ENCODE peak calls at places on chromosomes 2 and 18, in ten cellular contexts. Z, P, Y, V, U, A, I, C, E and Q are unnamed samples.

GRCh38 chr2:177599072-177599688 is 206.6 kb downstream of the AGPS start:
- DNase-seq in Z (no peak), P (no peak), Y (no peak), V (no peak), U (no peak), A (no peak), I (no peak), C (no peak), E (no peak), Q (no peak)

GRCh38 chr2:220601674-220602073 is 970.4 kb downstream of the EPHA4 start:
- DNase-seq in Z (no peak), P (no peak), Y (no peak), V (no peak), U (no peak), A (no peak), I (no peak), C (no peak), E (no peak), Q (no peak)

GRCh38 chr2:152464853-152465470 is 130.0 kb downstream of the FMNL2 start:
- DNase-seq in Z (no peak), P (no peak), Y (no peak), V (no peak), U (no peak), A (no peak), I (no peak), C (no peak), E (peak), Q (no peak)

GRCh38 chr18:76491801-76492668 is 3.0 kb downstream of the ZNF516 start:
- DNase-seq in Z (no peak), P (no peak), Y (peak), V (peak), U (no peak), A (no peak), I (peak), C (no peak), E (peak), Q (no peak)

GRCh38 chr2:169285528-169285927 is 76.8 kb downstream of the LRP2 start:
- DNase-seq in Z (peak), P (no peak), Y (no peak), V (no peak), U (no peak), A (no peak), I (no peak), C (no peak), E (no peak), Q (no peak)

GRCh38 chr2:10438688-10439087 is 9.4 kb downstream of the ODC1 start:
- DNase-seq in Z (no peak), P (no peak), Y (no peak), V (no peak), U (no peak), A (no peak), I (no peak), C (no peak), E (no peak), Q (no peak)

GRCh38 chr2:84697895-84698294 is 181.6 kb downstream of the DNAH6 start:
- DNase-seq in Z (no peak), P (no peak), Y (no peak), V (no peak), U (no peak), A (no peak), I (no peak), C (no peak), E (no peak), Q (no peak)

GRCh38 chr2:28296904-28297303 is 95.8 kb upstream of the FOSL2 start:
- DNase-seq in Z (no peak), P (no peak), Y (no peak), V (no peak), U (no peak), A (peak), I (peak), C (no peak), E (no peak), Q (no peak)

GRCh38 chr18:79361766-79362522 is 33.8 kb upstream of the NFATC1 start:
- DNase-seq in Z (no peak), P (no peak), Y (no peak), V (peak), U (peak), A (peak), I (peak), C (peak), E (no peak), Q (no peak)

GRCh38 chr18:80088823-80089222 is 20.2 kb upstream of the ADNP2 start:
- DNase-seq in Z (no peak), P (no peak), Y (no peak), V (no peak), U (no peak), A (no peak), I (no peak), C (no peak), E (no peak), Q (no peak)

GRCh38 chr2:196427996-196428634 is 211.4 kb upstream of the CCDC150 start:
- DNase-seq in Z (no peak), P (no peak), Y (no peak), V (no peak), U (no peak), A (no peak), I (no peak), C (no peak), E (no peak), Q (no peak)

GRCh38 chr2:19070866-19071265 is 287.6 kb downstream of the OSR1 start:
- DNase-seq in Z (no peak), P (no peak), Y (no peak), V (peak), U (no peak), A (no peak), I (peak), C (no peak), E (no peak), Q (no peak)

GRCh38 chr2:241003369-241003768 is 5.0 kb downstream of the SNED1 start:
- DNase-seq in Z (no peak), P (no peak), Y (no peak), V (no peak), U (no peak), A (no peak), I (no peak), C (no peak), E (no peak), Q (no peak)

GRCh38 chr2:238145046-238145445 is 6.6 kb downstream of the KLHL30 start:
- DNase-seq in Z (no peak), P (no peak), Y (no peak), V (no peak), U (no peak), A (no peak), I (no peak), C (no peak), E (no peak), Q (no peak)

GRCh38 chr2:134446431-134447091 is 192.7 kb downstream of the MGAT5 start:
- DNase-seq in Z (peak), P (no peak), Y (no peak), V (peak), U (peak), A (no peak), I (peak), C (no peak), E (no peak), Q (no peak)

GRCh38 chr2:225556461-225556860 is 157.0 kb downstream of the NYAP2 start:
- DNase-seq in Z (no peak), P (no peak), Y (no peak), V (no peak), U (no peak), A (no peak), I (no peak), C (no peak), E (no peak), Q (no peak)

GRCh38 chr18:57923606-57924005 is 120.4 kb upstream of the NEDD4L start:
- DNase-seq in Z (no peak), P (no peak), Y (no peak), V (no peak), U (no peak), A (no peak), I (no peak), C (no peak), E (no peak), Q (no peak)

GRCh38 chr2:207015901-207016300 is 76.6 kb downstream of the CPO start:
- DNase-seq in Z (no peak), P (no peak), Y (no peak), V (no peak), U (no peak), A (no peak), I (peak), C (no peak), E (no peak), Q (no peak)

GRCh38 chr2:225041210-225041870 is 928 bp downstream of the DOCK10 start:
- DNase-seq in Z (peak), P (no peak), Y (peak), V (peak), U (no peak), A (no peak), I (peak), C (no peak), E (peak), Q (peak)

GRCh38 chr2:238287702-238288649 is at the start of gene PER2:
- DNase-seq in Z (peak), P (peak), Y (peak), V (peak), U (peak), A (peak), I (peak), C (peak), E (peak), Q (peak)

GRCh38 chr2:40550085-40550484 is 98.2 kb upstream of the SLC8A1 start:
- DNase-seq in Z (no peak), P (no peak), Y (no peak), V (no peak), U (no peak), A (no peak), I (no peak), C (no peak), E (no peak), Q (no peak)

GRCh38 chr2:197863744-197864143 is 59.4 kb downstream of the PLCL1 start:
- DNase-seq in Z (no peak), P (no peak), Y (no peak), V (no peak), U (no peak), A (no peak), I (no peak), C (no peak), E (no peak), Q (no peak)

GRCh38 chr18:71116535-71116934 is 827.7 kb downstream of the SOCS6 start:
- DNase-seq in Z (no peak), P (no peak), Y (no peak), V (no peak), U (no peak), A (no peak), I (no peak), C (no peak), E (no peak), Q (no peak)

GRCh38 chr2:226911932-226912331 is 76.1 kb downstream of the RHBDD1 start:
- DNase-seq in Z (no peak), P (no peak), Y (no peak), V (peak), U (no peak), A (no peak), I (peak), C (peak), E (peak), Q (no peak)

GRCh38 chr2:196967126-196967525 is 40.6 kb upstream of the PGAP1 start:
- DNase-seq in Z (no peak), P (no peak), Y (no peak), V (peak), U (no peak), A (no peak), I (peak), C (no peak), E (no peak), Q (no peak)

GRCh38 chr18:61732854-61733253 is 160.0 kb downstream of the RNF152 start:
- DNase-seq in Z (no peak), P (no peak), Y (no peak), V (no peak), U (no peak), A (no peak), I (no peak), C (no peak), E (no peak), Q (no peak)

GRCh38 chr18:21369146-21369545 is 127.1 kb downstream of the GREB1L start:
- DNase-seq in Z (no peak), P (no peak), Y (no peak), V (no peak), U (no peak), A (no peak), I (peak), C (no peak), E (no peak), Q (no peak)

GRCh38 chr18:59697236-59697932 is at the start of gene CCBE1:
- DNase-seq in Z (no peak), P (no peak), Y (peak), V (peak), U (no peak), A (peak), I (peak), C (no peak), E (peak), Q (peak)

GRCh38 chr2:216344958-216345315 is 27.3 kb downstream of the MARCHF4 start:
- DNase-seq in Z (no peak), P (no peak), Y (no peak), V (no peak), U (no peak), A (no peak), I (no peak), C (no peak), E (no peak), Q (no peak)

GRCh38 chr18:49656098-49656591 is 94.3 kb downstream of the LIPG start:
- DNase-seq in Z (no peak), P (no peak), Y (no peak), V (peak), U (no peak), A (peak), I (peak), C (peak), E (no peak), Q (no peak)

GRCh38 chr2:119699016-119699606 is 20.1 kb downstream of the TMEM177 start:
- DNase-seq in Z (no peak), P (no peak), Y (no peak), V (no peak), U (no peak), A (no peak), I (no peak), C (no peak), E (no peak), Q (no peak)

GRCh38 chr18:32095156-32095555 is 3.5 kb downstream of the RNF138 start:
- DNase-seq in Z (no peak), P (no peak), Y (no peak), V (no peak), U (no peak), A (no peak), I (no peak), C (no peak), E (peak), Q (no peak)

GRCh38 chr2:100407108-100407507 is 10.4 kb downstream of the CHST10 start:
- DNase-seq in Z (peak), P (no peak), Y (no peak), V (no peak), U (no peak), A (no peak), I (no peak), C (no peak), E (no peak), Q (no peak)

GRCh38 chr2:220276736-220277444 is 649.5 kb downstream of the SLC4A3 start:
- DNase-seq in Z (no peak), P (no peak), Y (no peak), V (peak), U (no peak), A (no peak), I (peak), C (peak), E (no peak), Q (no peak)

GRCh38 chr2:11691071-11691660 is 21.2 kb upstream of the NTSR2 start:
- DNase-seq in Z (no peak), P (no peak), Y (no peak), V (no peak), U (no peak), A (no peak), I (no peak), C (no peak), E (no peak), Q (no peak)

GRCh38 chr2:210072922-210073509 is 70.6 kb downstream of the RPE start:
- DNase-seq in Z (no peak), P (no peak), Y (no peak), V (peak), U (peak), A (peak), I (peak), C (no peak), E (peak), Q (peak)

DNA sequence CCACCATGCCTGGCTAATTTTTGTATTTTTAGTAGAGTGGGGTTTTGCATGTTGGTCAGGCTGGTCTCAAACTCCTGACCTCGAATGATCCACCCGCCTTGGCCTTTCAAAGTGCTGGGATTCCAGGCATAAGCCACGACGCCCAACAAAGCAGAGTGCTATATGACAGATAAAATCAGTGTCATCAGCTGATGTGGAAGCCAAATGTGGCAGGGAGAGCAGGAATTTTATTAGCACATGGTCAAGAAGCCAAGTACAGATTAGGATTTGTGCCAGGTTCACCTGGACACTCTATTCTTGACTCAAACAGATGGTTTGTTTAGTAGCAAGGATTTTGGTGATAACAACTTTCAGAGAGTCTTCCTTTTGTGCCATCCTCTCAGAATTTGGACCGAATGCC is 62.7 kb downstream of the LCLAT1 start:
- DNase-seq in Z (no peak), P (no peak), Y (no peak), V (no peak), U (no peak), A (no peak), I (no peak), C (no peak), E (no peak), Q (no peak)
- TF ChIP-seq CTCF in Z (no peak), P (no peak), Y (no peak), V (no peak), U (no peak), A (no peak), I (no peak), C (no peak), E (no peak), Q (no peak)

GRCh38 chr2:20650412-20650879 is 452 bp downstream of the HS1BP3 start:
- DNase-seq in Z (peak), P (no peak), Y (no peak), V (no peak), U (no peak), A (no peak), I (peak), C (no peak), E (peak), Q (peak)
- TF ChIP-seq CTCF in Z (no peak), P (no peak), Y (no peak), V (no peak), U (peak), A (no peak), I (peak), C (no peak), E (no peak), Q (no peak)

DNA sequence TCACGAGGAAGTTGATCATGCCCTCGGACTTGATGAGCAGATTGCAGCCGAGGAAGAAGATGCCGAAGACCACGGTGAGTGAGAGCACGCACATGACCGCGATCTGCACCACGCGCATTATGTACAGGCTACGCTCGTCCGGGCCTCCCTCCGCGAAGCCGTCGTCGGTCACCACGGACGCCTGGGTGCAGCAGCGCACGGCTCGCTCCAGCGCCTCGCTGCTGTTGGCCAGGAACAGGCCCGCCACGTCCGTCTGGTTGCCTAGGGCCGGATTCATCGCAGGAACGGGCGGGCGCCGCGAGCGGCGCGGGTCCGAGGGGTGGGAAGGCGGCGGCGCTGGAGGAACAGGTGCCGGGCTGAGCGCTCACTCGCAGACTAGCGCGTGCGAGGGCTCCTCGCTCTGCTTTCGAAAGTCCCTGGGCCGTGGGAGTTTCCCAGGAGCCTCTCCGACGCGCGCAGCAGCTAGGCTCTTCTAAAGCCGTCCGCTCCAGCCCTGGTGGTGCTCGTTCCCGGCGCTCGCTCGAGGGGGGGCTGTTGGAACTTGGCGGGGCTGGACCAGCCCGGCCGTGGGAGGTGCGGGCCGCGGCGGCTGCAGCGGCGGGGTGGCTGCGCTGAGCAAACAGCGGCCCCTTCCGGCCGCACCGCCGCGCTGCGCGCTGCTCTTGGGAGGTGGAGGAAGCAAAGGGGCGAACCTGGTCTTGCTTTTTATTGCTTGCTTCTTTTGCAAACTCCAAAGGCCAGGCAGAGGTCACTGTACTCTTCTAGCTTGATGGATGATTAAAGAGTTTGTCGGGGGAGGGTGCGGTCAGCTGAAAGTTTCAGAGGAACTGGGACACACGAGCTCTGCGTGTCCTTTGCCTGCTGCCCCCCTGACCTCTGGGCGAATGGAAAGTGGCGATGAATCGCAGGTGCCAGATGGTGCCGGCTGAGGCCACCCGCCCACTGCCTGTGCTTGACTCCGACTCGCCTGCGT is at the start of gene RPRM:
- DNase-seq in Z (peak), P (no peak), Y (peak), V (peak), U (peak), A (peak), I (peak), C (no peak), E (peak), Q (peak)
- TF ChIP-seq CTCF in Z (peak), P (peak), Y (peak), V (peak), U (peak), A (peak), I (peak), C (peak), E (peak), Q (peak)

DNA sequence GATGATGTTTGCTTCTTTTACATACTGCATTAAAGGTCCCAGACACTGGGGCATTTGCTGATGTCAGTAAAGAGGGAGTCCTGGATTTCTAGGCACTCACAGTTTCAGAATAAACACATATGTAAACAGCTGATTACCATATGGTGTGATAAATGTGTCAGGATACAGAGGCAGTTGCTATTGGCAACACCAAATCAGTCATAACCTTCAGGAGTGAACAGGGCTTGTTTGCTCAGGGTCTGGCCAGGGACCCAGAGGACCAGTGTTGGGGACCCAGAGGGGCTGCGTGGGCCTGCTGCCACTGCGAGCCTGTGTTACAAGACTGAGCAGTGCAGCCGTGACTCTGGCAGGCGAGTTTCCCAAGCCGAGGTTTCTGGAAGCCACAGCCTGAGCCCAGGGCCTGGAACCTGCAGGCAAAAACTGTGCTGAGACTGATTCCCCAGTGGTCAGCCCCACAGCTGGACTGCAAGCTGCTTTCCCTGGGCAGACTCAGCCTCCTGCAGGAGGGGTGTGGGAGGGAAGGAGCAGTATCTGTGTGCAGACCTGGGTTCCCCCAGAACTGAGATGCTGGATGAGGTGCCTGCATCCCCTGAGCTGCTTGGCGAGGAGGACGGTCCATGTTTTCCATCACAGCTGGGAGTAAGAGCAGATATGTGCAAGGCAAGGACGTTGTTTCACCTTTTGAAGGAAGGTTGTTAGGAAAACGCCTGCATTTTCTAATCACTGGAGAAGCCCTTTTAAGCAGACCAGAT is 23.6 kb downstream of the ASAP2 start:
- DNase-seq in Z (no peak), P (no peak), Y (no peak), V (no peak), U (no peak), A (no peak), I (peak), C (no peak), E (no peak), Q (no peak)
- TF ChIP-seq CTCF in Z (no peak), P (no peak), Y (no peak), V (no peak), U (peak), A (no peak), I (peak), C (peak), E (no peak), Q (no peak)

GRCh38 chr2:31151501-31151900 is 13.3 kb upstream of the GALNT14 start:
- DNase-seq in Z (no peak), P (no peak), Y (no peak), V (no peak), U (no peak), A (no peak), I (no peak), C (no peak), E (no peak), Q (no peak)
- TF ChIP-seq CTCF in Z (no peak), P (no peak), Y (no peak), V (no peak), U (peak), A (no peak), I (no peak), C (no peak), E (no peak), Q (no peak)